ENCODE peak calls at places on chromosomes 13 and 19, in nine cellular contexts. P, O, S, H, M, T, R, E and G are unnamed samples.
A peak's percentile ranks its signal among the peaks of the same experiment; 100 is the strongest.

GRCh38 chr13:68588623-68589022 is 1358.5 kb upstream of the PCDH9 start:
- DNase-seq in O (no peak), T (no peak), P (no peak), E (no peak), R (no peak), M (no peak), H (no peak), S (no peak), G (no peak)

GRCh38 chr13:37136187-37136586 is 30.7 kb upstream of the CSNK1A1L start:
- DNase-seq in H (no peak), E (no peak), P (no peak), S (no peak), O (no peak), T (no peak), M (no peak), R (no peak), G (no peak)

GRCh38 chr13:94309997-94310842 is 169.3 kb downstream of the DCT start:
- DNase-seq in M (no peak), S (peak; percentile 53), T (no peak), H (no peak), O (no peak), E (peak; percentile 64), R (no peak), P (no peak), G (no peak)

GRCh38 chr19:23075031-23075733 is 41.6 kb upstream of the ZNF730 start:
- DNase-seq in E (peak; percentile 37), S (peak; percentile 19), P (peak; percentile 19), T (no peak), M (no peak), R (peak; percentile 48), O (no peak), H (peak; percentile 65), G (no peak)

GRCh38 chr19:51227324-51227723 is 2.4 kb downstream of the CD33 start:
- DNase-seq in S (no peak), M (no peak), R (no peak), E (no peak), H (no peak), O (no peak), P (no peak), T (no peak), G (no peak)

GRCh38 chr19:38367041-38367440 is 7.3 kb upstream of the PSMD8 start:
- DNase-seq in R (no peak), P (no peak), O (no peak), E (no peak), T (no peak), S (no peak), H (no peak), M (no peak), G (no peak)

GRCh38 chr19:4831351-4832340 is at the start of gene TICAM1:
- DNase-seq in O (no peak), M (peak; percentile 62), H (peak; percentile 85), P (peak; percentile 80), S (peak; percentile 63), T (peak; percentile 71), E (no peak), R (peak; percentile 84), G (peak; percentile 94)

GRCh38 chr13:108328848-108329247 is 59.3 kb downstream of the TNFSF13B start:
- DNase-seq in R (no peak), H (no peak), E (no peak), M (no peak), O (no peak), S (no peak), T (no peak), P (no peak), G (no peak)

GRCh38 chr19:45164577-45165335 is 4.0 kb upstream of the NKPD1 start:
- DNase-seq in M (no peak), S (no peak), O (no peak), H (no peak), E (no peak), P (peak; percentile 82), R (peak; percentile 73), T (peak; percentile 80), G (no peak)

GRCh38 chr19:1402411-1403070 is 1.2 kb upstream of the GAMT start:
- DNase-seq in R (no peak), E (no peak), P (no peak), S (no peak), M (no peak), O (no peak), T (peak; percentile 84), H (no peak), G (no peak)